ENCODE peak calls at places on chromosomes 7 and 10, in ten cellular contexts. One of them, this sample, is unnamed. For H3K4me1, the result is how much of the 10 kb centered on the place peaks cover.

GRCh38 chr7:41003031-41003925 is 699.6 kb downstream of the INHBA start:
- DNase-seq in cardiac muscle cell: peak
- DNase-seq in hepatocyte: peak
- DNase-seq in upper lobe of right lung: peak
- DNase-seq in Panc1: no peak
- DNase-seq in endothelial cell of umbilical vein: peak
- DNase-seq in PC-3: peak
- DNase-seq in neural progenitor cell: peak
- DNase-seq in A549: no peak
- DNase-seq in A673: peak
- DNase-seq in this sample: peak

GRCh38 chr10:22570733-22571430 is 143.5 kb downstream of the PIP4K2A start:
- DNase-seq in cardiac muscle cell: no peak
- DNase-seq in hepatocyte: no peak
- DNase-seq in upper lobe of right lung: no peak
- DNase-seq in Panc1: no peak
- DNase-seq in endothelial cell of umbilical vein: no peak
- DNase-seq in PC-3: no peak
- DNase-seq in neural progenitor cell: no peak
- DNase-seq in A549: no peak
- DNase-seq in A673: no peak
- DNase-seq in this sample: peak

GRCh38 chr10:21523557-21524008 is 1.9 kb downstream of the SKIDA1 start:
- DNase-seq in cardiac muscle cell: peak
- DNase-seq in hepatocyte: peak
- DNase-seq in upper lobe of right lung: no peak
- DNase-seq in Panc1: no peak
- DNase-seq in endothelial cell of umbilical vein: no peak
- DNase-seq in PC-3: no peak
- DNase-seq in neural progenitor cell: peak
- DNase-seq in A549: no peak
- DNase-seq in A673: peak
- DNase-seq in this sample: peak

GRCh38 chr7:8015095-8015745 is 46.6 kb downstream of the GLCCI1 start:
- DNase-seq in cardiac muscle cell: no peak
- DNase-seq in hepatocyte: no peak
- DNase-seq in upper lobe of right lung: no peak
- DNase-seq in Panc1: no peak
- DNase-seq in endothelial cell of umbilical vein: peak
- DNase-seq in PC-3: no peak
- DNase-seq in neural progenitor cell: no peak
- DNase-seq in A549: no peak
- DNase-seq in A673: no peak
- DNase-seq in this sample: no peak

GRCh38 chr7:75966209-75966961 is 28.0 kb downstream of the TMEM120A start:
- DNase-seq in cardiac muscle cell: peak
- DNase-seq in hepatocyte: peak
- DNase-seq in upper lobe of right lung: no peak
- DNase-seq in Panc1: no peak
- DNase-seq in endothelial cell of umbilical vein: no peak
- DNase-seq in PC-3: no peak
- DNase-seq in neural progenitor cell: no peak
- DNase-seq in A549: no peak
- DNase-seq in A673: no peak
- DNase-seq in this sample: no peak

GRCh38 chr7:108839091-108839490 is 269.4 kb downstream of the DNAJB9 start:
- DNase-seq in cardiac muscle cell: no peak
- DNase-seq in hepatocyte: no peak
- DNase-seq in upper lobe of right lung: no peak
- DNase-seq in Panc1: no peak
- DNase-seq in endothelial cell of umbilical vein: no peak
- DNase-seq in PC-3: no peak
- DNase-seq in neural progenitor cell: no peak
- DNase-seq in A549: no peak
- DNase-seq in A673: peak
- DNase-seq in this sample: no peak

GRCh38 chr7:30182186-30182585 is 47.4 kb downstream of the MTURN start:
- DNase-seq in cardiac muscle cell: no peak
- DNase-seq in hepatocyte: no peak
- DNase-seq in upper lobe of right lung: no peak
- DNase-seq in Panc1: no peak
- DNase-seq in endothelial cell of umbilical vein: no peak
- DNase-seq in PC-3: no peak
- DNase-seq in neural progenitor cell: no peak
- DNase-seq in A549: no peak
- DNase-seq in A673: no peak
- DNase-seq in this sample: no peak

GRCh38 chr10:62561151-62561550 is 187.0 kb downstream of the ZNF365 start:
- DNase-seq in cardiac muscle cell: no peak
- DNase-seq in hepatocyte: no peak
- DNase-seq in upper lobe of right lung: no peak
- DNase-seq in Panc1: no peak
- DNase-seq in endothelial cell of umbilical vein: no peak
- DNase-seq in PC-3: peak
- DNase-seq in neural progenitor cell: no peak
- DNase-seq in A549: no peak
- DNase-seq in A673: no peak
- DNase-seq in this sample: no peak

GRCh38 chr10:23439452-23439919 is 611 bp downstream of the OTUD1 start:
- DNase-seq in cardiac muscle cell: peak
- DNase-seq in hepatocyte: no peak
- DNase-seq in upper lobe of right lung: no peak
- DNase-seq in Panc1: no peak
- DNase-seq in endothelial cell of umbilical vein: no peak
- DNase-seq in PC-3: no peak
- DNase-seq in neural progenitor cell: peak
- DNase-seq in A549: peak
- DNase-seq in A673: no peak
- DNase-seq in this sample: no peak

GRCh38 chr10:114393482-114393881 is 10.8 kb downstream of the AFAP1L2 start:
- DNase-seq in cardiac muscle cell: no peak
- DNase-seq in hepatocyte: no peak
- DNase-seq in upper lobe of right lung: no peak
- DNase-seq in Panc1: no peak
- DNase-seq in endothelial cell of umbilical vein: peak
- DNase-seq in PC-3: peak
- DNase-seq in neural progenitor cell: no peak
- DNase-seq in A549: no peak
- DNase-seq in A673: no peak
- DNase-seq in this sample: no peak

GRCh38 chr10:46547331-46547880 is 9.1 kb downstream of the GPRIN2 start:
- DNase-seq in cardiac muscle cell: no peak
- DNase-seq in hepatocyte: no peak
- DNase-seq in upper lobe of right lung: peak
- DNase-seq in Panc1: no peak
- DNase-seq in endothelial cell of umbilical vein: no peak
- DNase-seq in PC-3: no peak
- DNase-seq in neural progenitor cell: no peak
- DNase-seq in A549: no peak
- DNase-seq in A673: no peak
- DNase-seq in this sample: no peak

GRCh38 chr7:27053153-27053552 is 42.6 kb downstream of the HOXA1 start:
- DNase-seq in cardiac muscle cell: no peak
- DNase-seq in hepatocyte: no peak
- DNase-seq in upper lobe of right lung: no peak
- DNase-seq in Panc1: no peak
- DNase-seq in endothelial cell of umbilical vein: no peak
- DNase-seq in PC-3: no peak
- DNase-seq in neural progenitor cell: no peak
- DNase-seq in A549: no peak
- DNase-seq in A673: no peak
- DNase-seq in this sample: no peak

GRCh38 chr7:98165827-98166667 is 45.2 kb upstream of the BHLHA15 start:
- DNase-seq in cardiac muscle cell: peak
- DNase-seq in hepatocyte: peak
- DNase-seq in upper lobe of right lung: peak
- DNase-seq in Panc1: no peak
- DNase-seq in endothelial cell of umbilical vein: peak
- DNase-seq in PC-3: peak
- DNase-seq in neural progenitor cell: peak
- DNase-seq in A549: peak
- DNase-seq in A673: peak
- DNase-seq in this sample: no peak

GRCh38 chr10:11294831-11295230 is 277.2 kb downstream of the CELF2 start:
- DNase-seq in cardiac muscle cell: no peak
- DNase-seq in hepatocyte: no peak
- DNase-seq in upper lobe of right lung: no peak
- DNase-seq in Panc1: no peak
- DNase-seq in endothelial cell of umbilical vein: peak
- DNase-seq in PC-3: no peak
- DNase-seq in neural progenitor cell: no peak
- DNase-seq in A549: no peak
- DNase-seq in A673: no peak
- DNase-seq in this sample: no peak

GRCh38 chr10:131743190-131744151 is 157.3 kb upstream of the PPP2R2D start:
- DNase-seq in cardiac muscle cell: no peak
- DNase-seq in hepatocyte: peak
- DNase-seq in upper lobe of right lung: no peak
- DNase-seq in Panc1: no peak
- DNase-seq in endothelial cell of umbilical vein: no peak
- DNase-seq in PC-3: no peak
- DNase-seq in neural progenitor cell: peak
- DNase-seq in A549: no peak
- DNase-seq in A673: no peak
- DNase-seq in this sample: no peak

DNA sequence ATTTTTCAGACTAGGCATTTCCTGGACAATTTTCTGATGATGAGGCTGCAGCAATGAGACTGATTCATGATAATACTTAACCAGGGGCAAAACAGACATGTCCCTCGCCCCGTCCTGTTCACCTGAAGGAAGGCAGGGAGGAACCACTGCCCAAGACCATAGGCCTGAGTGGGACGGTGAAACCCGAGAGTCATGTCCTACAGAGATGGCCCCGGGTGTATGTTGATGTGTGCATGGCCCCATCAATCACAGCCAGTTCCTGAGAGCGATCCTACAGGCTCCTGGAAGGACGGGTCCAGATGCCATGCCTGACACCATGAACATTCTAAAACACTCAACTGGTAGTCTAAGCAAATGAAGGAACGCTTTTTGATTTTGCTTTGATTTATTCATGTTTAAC is 90.3 kb downstream of the TNS3 start:
- DNase-seq in cardiac muscle cell: no peak
- DNase-seq in hepatocyte: no peak
- DNase-seq in upper lobe of right lung: no peak
- DNase-seq in Panc1: no peak
- DNase-seq in endothelial cell of umbilical vein: no peak
- DNase-seq in PC-3: no peak
- DNase-seq in neural progenitor cell: no peak
- DNase-seq in A549: no peak
- DNase-seq in A673: no peak
- DNase-seq in this sample: no peak
- H3K27ac ChIP-seq in cardiac muscle cell: no peak
- H3K27ac ChIP-seq in hepatocyte: no peak
- H3K27ac ChIP-seq in upper lobe of right lung: no peak
- H3K27ac ChIP-seq in Panc1: peak
- H3K27ac ChIP-seq in endothelial cell of umbilical vein: no peak
- H3K27ac ChIP-seq in PC-3: no peak
- H3K27ac ChIP-seq in neural progenitor cell: no peak
- H3K27ac ChIP-seq in A549: peak
- H3K27ac ChIP-seq in A673: no peak
- H3K27ac ChIP-seq in this sample: no peak

GRCh38 chr10:104327745-104328635 is 10.3 kb downstream of the ITPRIP start:
- DNase-seq in cardiac muscle cell: peak
- DNase-seq in hepatocyte: peak
- DNase-seq in upper lobe of right lung: no peak
- DNase-seq in Panc1: no peak
- DNase-seq in endothelial cell of umbilical vein: peak
- DNase-seq in PC-3: peak
- DNase-seq in neural progenitor cell: peak
- DNase-seq in A549: no peak
- DNase-seq in A673: no peak
- DNase-seq in this sample: no peak

GRCh38 chr10:104330168-104331117 is 7.8 kb downstream of the ITPRIP start:
- DNase-seq in cardiac muscle cell: peak
- DNase-seq in hepatocyte: peak
- DNase-seq in upper lobe of right lung: no peak
- DNase-seq in Panc1: no peak
- DNase-seq in endothelial cell of umbilical vein: peak
- DNase-seq in PC-3: peak
- DNase-seq in neural progenitor cell: no peak
- DNase-seq in A549: no peak
- DNase-seq in A673: no peak
- DNase-seq in this sample: peak

GRCh38 chr10:104328636-104328915 is 9.7 kb downstream of the ITPRIP start:
- DNase-seq in cardiac muscle cell: no peak
- DNase-seq in hepatocyte: no peak
- DNase-seq in upper lobe of right lung: no peak
- DNase-seq in Panc1: no peak
- DNase-seq in endothelial cell of umbilical vein: no peak
- DNase-seq in PC-3: no peak
- DNase-seq in neural progenitor cell: no peak
- DNase-seq in A549: no peak
- DNase-seq in A673: no peak
- DNase-seq in this sample: no peak

GRCh38 chr10:104329754-104330153 is 8.5 kb downstream of the ITPRIP start:
- DNase-seq in cardiac muscle cell: peak
- DNase-seq in hepatocyte: no peak
- DNase-seq in upper lobe of right lung: no peak
- DNase-seq in Panc1: no peak
- DNase-seq in endothelial cell of umbilical vein: no peak
- DNase-seq in PC-3: peak
- DNase-seq in neural progenitor cell: no peak
- DNase-seq in A549: no peak
- DNase-seq in A673: no peak
- DNase-seq in this sample: no peak

GRCh38 chr10:104328916-104329710 is 9.2 kb downstream of the ITPRIP start:
- DNase-seq in cardiac muscle cell: peak
- DNase-seq in hepatocyte: peak
- DNase-seq in upper lobe of right lung: no peak
- DNase-seq in Panc1: peak
- DNase-seq in endothelial cell of umbilical vein: peak
- DNase-seq in PC-3: peak
- DNase-seq in neural progenitor cell: peak
- DNase-seq in A549: peak
- DNase-seq in A673: peak
- DNase-seq in this sample: no peak
- H3K4me1 ChIP-seq in cardiac muscle cell: half or more
- H3K4me1 ChIP-seq in hepatocyte: half or more
- H3K4me1 ChIP-seq in upper lobe of right lung: half or more
- H3K4me1 ChIP-seq in Panc1: half or more
- H3K4me1 ChIP-seq in endothelial cell of umbilical vein: half or more
- H3K4me1 ChIP-seq in PC-3: half or more
- H3K4me1 ChIP-seq in neural progenitor cell: half or more
- H3K4me1 ChIP-seq in A549: half or more
- H3K4me1 ChIP-seq in A673: half or more
- H3K4me1 ChIP-seq in this sample: half or more

GRCh38 chr7:106281127-106281526 is 3.7 kb downstream of the NAMPT start:
- DNase-seq in cardiac muscle cell: no peak
- DNase-seq in hepatocyte: no peak
- DNase-seq in upper lobe of right lung: no peak
- DNase-seq in Panc1: no peak
- DNase-seq in endothelial cell of umbilical vein: no peak
- DNase-seq in PC-3: no peak
- DNase-seq in neural progenitor cell: no peak
- DNase-seq in A549: no peak
- DNase-seq in A673: no peak
- DNase-seq in this sample: no peak
- H3K27ac ChIP-seq in cardiac muscle cell: no peak
- H3K27ac ChIP-seq in hepatocyte: no peak
- H3K27ac ChIP-seq in upper lobe of right lung: peak
- H3K27ac ChIP-seq in Panc1: no peak
- H3K27ac ChIP-seq in endothelial cell of umbilical vein: no peak
- H3K27ac ChIP-seq in PC-3: no peak
- H3K27ac ChIP-seq in neural progenitor cell: no peak
- H3K27ac ChIP-seq in A549: peak
- H3K27ac ChIP-seq in A673: no peak
- H3K27ac ChIP-seq in this sample: no peak

GRCh38 chr7:1949681-1950055 is 279.6 kb downstream of the ELFN1 start:
- DNase-seq in cardiac muscle cell: no peak
- DNase-seq in hepatocyte: no peak
- DNase-seq in upper lobe of right lung: no peak
- DNase-seq in Panc1: no peak
- DNase-seq in endothelial cell of umbilical vein: no peak
- DNase-seq in PC-3: no peak
- DNase-seq in neural progenitor cell: no peak
- DNase-seq in A549: no peak
- DNase-seq in A673: no peak
- DNase-seq in this sample: no peak
- H3K4me1 ChIP-seq in cardiac muscle cell: under half
- H3K4me1 ChIP-seq in hepatocyte: under half
- H3K4me1 ChIP-seq in upper lobe of right lung: under half
- H3K4me1 ChIP-seq in Panc1: under half
- H3K4me1 ChIP-seq in endothelial cell of umbilical vein: under half
- H3K4me1 ChIP-seq in PC-3: under half
- H3K4me1 ChIP-seq in neural progenitor cell: under half
- H3K4me1 ChIP-seq in A549: under half
- H3K4me1 ChIP-seq in A673: under half
- H3K4me1 ChIP-seq in this sample: under half